ENCODE peak calls at places on chromosomes 16 and 17, in seven cellular contexts. K is H9, B is GM12865, F is PC-3, R is transverse colon, E is epithelial cell of esophagus, Z is heart left ventricle. O is an unnamed sample.

GRCh38 chr17:78241277-78242023 is 10.0 kb downstream of the TMEM235 start:
- DNase-seq in K (peak), B (peak), F (peak), R (no peak), E (peak), Z (no peak), O (no peak)

GRCh38 chr17:74115586-74115985 is 87.9 kb upstream of the RPL38 start:
- DNase-seq in K (no peak), B (no peak), F (no peak), R (no peak), E (no peak), Z (no peak), O (no peak)

GRCh38 chr16:86171329-86171728 is 272.4 kb downstream of the IRF8 start:
- DNase-seq in K (no peak), B (no peak), F (no peak), R (no peak), E (no peak), Z (no peak), O (no peak)

GRCh38 chr16:21088646-21089538 is 61.8 kb downstream of the DNAH3 start:
- DNase-seq in K (no peak), B (no peak), F (peak), R (no peak), E (peak), Z (no peak), O (no peak)

GRCh38 chr16:106623-107324 is 28.7 kb downstream of the MPG start:
- DNase-seq in K (peak), B (peak), F (peak), R (peak), E (peak), Z (peak), O (no peak)

GRCh38 chr17:74116087-74116717 is 87.3 kb upstream of the RPL38 start:
- DNase-seq in K (no peak), B (no peak), F (no peak), R (no peak), E (no peak), Z (no peak), O (no peak)

GRCh38 chr16:87416826-87417471 is 24.8 kb downstream of the MAP1LC3B start:
- DNase-seq in K (no peak), B (peak), F (peak), R (peak), E (peak), Z (no peak), O (no peak)

GRCh38 chr16:76222087-76222486 is 55.1 kb upstream of the CNTNAP4 start:
- DNase-seq in K (no peak), B (no peak), F (no peak), R (no peak), E (no peak), Z (no peak), O (no peak)

GRCh38 chr17:4631431-4631830 is 10.0 kb downstream of the ALOX15 start:
- DNase-seq in K (no peak), B (no peak), F (no peak), R (no peak), E (no peak), Z (no peak), O (no peak)

GRCh38 chr17:28405632-28406477 is at the start of gene SLC46A1:
- DNase-seq in K (peak), B (peak), F (peak), R (peak), E (peak), Z (peak), O (peak)

GRCh38 chr16:73878616-73879015 is 418.0 kb upstream of the PSMD7 start:
- DNase-seq in K (no peak), B (peak), F (peak), R (no peak), E (peak), Z (no peak), O (no peak)

GRCh38 chr17:2412561-2413021 is 11.7 kb upstream of the MNT start:
- DNase-seq in K (peak), B (no peak), F (no peak), R (no peak), E (no peak), Z (no peak), O (no peak)

GRCh38 chr17:34241062-34241461 is 14.0 kb upstream of the CCL2 start:
- DNase-seq in K (no peak), B (no peak), F (no peak), R (peak), E (no peak), Z (peak), O (no peak)

GRCh38 chr16:55572439-55572838 is 6.0 kb downstream of the CAPNS2 start:
- DNase-seq in K (no peak), B (no peak), F (no peak), R (no peak), E (peak), Z (no peak), O (no peak)

GRCh38 chr17:58153046-58153445 is 4.9 kb downstream of the OR4D1 start:
- DNase-seq in K (no peak), B (peak), F (no peak), R (peak), E (no peak), Z (no peak), O (no peak)

GRCh38 chr17:48647103-48647963 is 21.2 kb upstream of the HOXB9 start:
- DNase-seq in K (peak), B (peak), F (no peak), R (peak), E (no peak), Z (no peak), O (no peak)

GRCh38 chr17:60601443-60602384 is 1.7 kb downstream of the PPM1D start:
- DNase-seq in K (peak), B (peak), F (peak), R (peak), E (peak), Z (peak), O (peak)

GRCh38 chr16:76052725-76053124 is 224.5 kb upstream of the CNTNAP4 start:
- DNase-seq in K (no peak), B (peak), F (no peak), R (no peak), E (no peak), Z (no peak), O (no peak)

GRCh38 chr16:68715471-68715870 is 21.6 kb upstream of the CDH1 start:
- DNase-seq in K (no peak), B (no peak), F (no peak), R (peak), E (peak), Z (no peak), O (no peak)

GRCh38 chr16:30628628-30629342 is 18.6 kb upstream of the ZNF689 start:
- DNase-seq in K (peak), B (peak), F (peak), R (peak), E (peak), Z (peak), O (peak)

GRCh38 chr17:7951143-7951792 is 19.3 kb downstream of the CNTROB start:
- DNase-seq in K (no peak), B (peak), F (no peak), R (no peak), E (no peak), Z (no peak), O (no peak)

GRCh38 chr17:64694207-64694606 is 32.1 kb upstream of the SMURF2 start:
- DNase-seq in K (no peak), B (no peak), F (peak), R (peak), E (peak), Z (peak), O (no peak)

GRCh38 chr16:49883111-49883829 is 27.4 kb upstream of the ZNF423 start:
- DNase-seq in K (no peak), B (no peak), F (no peak), R (no peak), E (no peak), Z (no peak), O (no peak)

GRCh38 chr16:67967956-67968439 is 439 bp downstream of the SLC12A4 start:
- DNase-seq in K (no peak), B (peak), F (peak), R (peak), E (peak), Z (peak), O (peak)

GRCh38 chr16:85047867-85048455 is 20.4 kb downstream of the KIAA0513 start:
- DNase-seq in K (no peak), B (no peak), F (no peak), R (peak), E (no peak), Z (no peak), O (no peak)

GRCh38 chr17:45918241-45918745 is 23.9 kb downstream of the MAPT start:
- DNase-seq in K (no peak), B (no peak), F (no peak), R (no peak), E (no peak), Z (no peak), O (no peak)

GRCh38 chr16:11082108-11082859 is 137.9 kb downstream of the CLEC16A start:
- DNase-seq in K (no peak), B (no peak), F (no peak), R (no peak), E (no peak), Z (no peak), O (no peak)

GRCh38 chr17:75516619-75517276 is 420 bp downstream of the TSEN54 start:
- DNase-seq in K (no peak), B (peak), F (peak), R (peak), E (no peak), Z (peak), O (peak)

GRCh38 chr17:75518201-75518600 is 1.9 kb downstream of the TSEN54 start:
- DNase-seq in K (no peak), B (peak), F (no peak), R (peak), E (no peak), Z (no peak), O (no peak)

GRCh38 chr17:75521290-75521689 is 4.2 kb upstream of the LLGL2 start:
- DNase-seq in K (no peak), B (no peak), F (no peak), R (no peak), E (no peak), Z (no peak), O (no peak)

GRCh38 chr17:75517277-75517865 is 1.0 kb downstream of the TSEN54 start:
- DNase-seq in K (peak), B (peak), F (peak), R (peak), E (peak), Z (no peak), O (no peak)

DNA sequence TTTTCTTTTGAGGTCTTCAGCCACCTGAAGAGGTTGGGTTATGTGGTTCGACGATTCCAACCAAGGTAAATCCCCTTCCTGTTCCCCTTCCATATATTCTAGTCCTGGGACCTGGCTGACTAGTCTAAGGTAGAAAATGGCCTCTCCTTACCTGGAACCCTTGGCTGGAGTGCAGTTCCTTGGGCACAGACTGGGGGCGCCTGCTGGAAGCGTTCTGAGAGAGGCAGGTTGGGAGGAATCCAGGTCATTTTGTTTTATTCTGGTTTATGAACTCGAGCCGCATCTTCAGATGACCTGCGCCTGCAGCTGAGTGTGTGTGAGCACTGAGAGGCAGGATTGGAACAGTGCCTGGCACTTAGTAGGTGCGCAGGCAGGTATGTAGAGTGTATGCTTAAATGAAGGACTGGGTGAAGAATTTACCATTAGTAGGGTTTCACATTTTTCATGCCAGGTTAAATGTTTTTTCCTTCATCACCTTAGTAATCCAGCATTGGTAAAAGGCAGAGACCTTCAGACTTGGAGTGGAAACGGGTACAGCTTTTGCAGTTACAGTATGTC is 2.7 kb downstream of the TSEN54 start:
- DNase-seq in K (no peak), B (no peak), F (no peak), R (no peak), E (no peak), Z (no peak), O (no peak)
- TF ChIP-seq CTCF in K (peak), B (no peak), F (no peak), R (no peak), E (no peak), Z (no peak), O (peak)

GRCh38 chr16:52071101-52071500 is 475.8 kb downstream of the TOX3 start:
- DNase-seq in K (no peak), B (no peak), F (no peak), R (no peak), E (no peak), Z (no peak), O (no peak)

GRCh38 chr16:52070341-52071057 is 476.4 kb downstream of the TOX3 start:
- DNase-seq in K (no peak), B (no peak), F (no peak), R (no peak), E (no peak), Z (no peak), O (no peak)

GRCh38 chr16:52068447-52069074 is 478.4 kb downstream of the TOX3 start:
- DNase-seq in K (peak), B (peak), F (peak), R (peak), E (peak), Z (no peak), O (peak)

GRCh38 chr16:52066951-52067350 is 480.0 kb downstream of the TOX3 start:
- DNase-seq in K (no peak), B (no peak), F (no peak), R (no peak), E (no peak), Z (no peak), O (no peak)

GRCh38 chr16:52069866-52070265 is 477.1 kb downstream of the TOX3 start:
- DNase-seq in K (peak), B (no peak), F (peak), R (no peak), E (peak), Z (no peak), O (no peak)
- TF ChIP-seq CTCF in K (peak), B (no peak), F (peak), R (peak), E (peak), Z (peak), O (peak)

GRCh38 chr17:80970044-80970761 is 21.4 kb upstream of the CHMP6 start:
- DNase-seq in K (peak), B (peak), F (peak), R (peak), E (peak), Z (no peak), O (no peak)

GRCh38 chr17:80969674-80970043 is 22.0 kb upstream of the CHMP6 start:
- DNase-seq in K (no peak), B (no peak), F (no peak), R (no peak), E (no peak), Z (no peak), O (no peak)

GRCh38 chr17:80971704-80972304 is 19.8 kb upstream of the CHMP6 start:
- DNase-seq in K (no peak), B (no peak), F (no peak), R (no peak), E (no peak), Z (no peak), O (no peak)

GRCh38 chr17:80969030-80969673 is 22.5 kb upstream of the CHMP6 start:
- DNase-seq in K (no peak), B (no peak), F (no peak), R (no peak), E (no peak), Z (no peak), O (no peak)

GRCh38 chr17:80970762-80971703 is 20.6 kb upstream of the CHMP6 start:
- DNase-seq in K (no peak), B (no peak), F (no peak), R (no peak), E (no peak), Z (no peak), O (no peak)
- TF ChIP-seq CTCF in K (no peak), B (no peak), F (no peak), R (no peak), E (no peak), Z (peak), O (no peak)

GRCh38 chr16:65548470-65548869 is 426.6 kb upstream of the CDH11 start:
- DNase-seq in K (peak), B (no peak), F (no peak), R (no peak), E (no peak), Z (no peak), O (no peak)
- TF ChIP-seq CTCF in K (peak), B (no peak), F (no peak), R (no peak), E (no peak), Z (no peak), O (no peak)

GRCh38 chr16:3472878-3473595 is 22.3 kb downstream of the C16orf90 start:
- DNase-seq in K (no peak), B (no peak), F (no peak), R (no peak), E (peak), Z (no peak), O (no peak)

GRCh38 chr16:3474136-3474779 is 21.0 kb downstream of the C16orf90 start:
- DNase-seq in K (no peak), B (no peak), F (no peak), R (no peak), E (no peak), Z (no peak), O (no peak)

GRCh38 chr16:3479654-3480216 is 15.6 kb downstream of the C16orf90 start:
- DNase-seq in K (no peak), B (peak), F (no peak), R (no peak), E (no peak), Z (no peak), O (no peak)

GRCh38 chr16:3478242-3478925 is 16.9 kb downstream of the C16orf90 start:
- DNase-seq in K (no peak), B (no peak), F (no peak), R (peak), E (no peak), Z (no peak), O (no peak)

DNA sequence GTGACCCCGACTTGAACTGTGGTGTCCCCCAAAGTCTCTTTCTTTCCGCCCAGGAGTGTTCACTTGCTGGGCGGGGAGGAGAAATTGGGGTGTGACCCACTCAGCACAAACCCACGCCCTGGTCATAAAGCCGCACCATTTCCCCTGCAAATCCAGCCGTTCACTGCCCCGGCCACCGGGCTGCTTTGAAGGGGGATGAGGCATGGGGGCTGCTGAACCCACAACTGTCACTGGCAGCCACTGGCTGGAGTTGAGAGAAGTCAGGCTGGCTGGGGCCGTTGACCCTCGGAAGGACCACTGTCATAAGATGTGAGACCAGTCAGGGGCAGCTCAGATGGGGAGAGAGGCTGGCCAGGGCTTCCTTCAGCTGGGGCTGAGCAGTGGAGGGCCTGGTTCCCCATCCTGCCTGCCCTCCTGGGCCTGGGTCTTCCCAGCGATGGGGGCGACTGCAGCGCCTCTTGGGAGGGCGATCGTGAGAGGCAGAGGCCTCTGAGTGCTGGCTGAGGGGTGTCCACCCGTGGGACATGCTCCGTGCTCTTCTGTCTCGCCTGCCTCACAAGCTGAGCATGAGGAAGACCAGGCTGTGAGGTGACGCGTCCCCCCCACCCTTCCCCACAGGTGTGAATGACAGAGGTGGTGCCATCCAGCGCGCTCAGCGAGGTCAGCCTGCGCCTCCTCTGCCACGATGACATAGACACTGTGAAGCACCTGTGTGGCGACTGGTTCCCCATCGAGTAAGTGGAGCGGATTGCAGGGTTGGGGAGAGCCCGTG is 19.5 kb downstream of the C16orf90 start:
- DNase-seq in K (no peak), B (no peak), F (no peak), R (peak), E (no peak), Z (no peak), O (no peak)
- TF ChIP-seq CTCF in K (no peak), B (no peak), F (no peak), R (no peak), E (no peak), Z (no peak), O (no peak)

GRCh38 chr17:44323359-44324091 is 1.1 kb downstream of the SLC25A39 start:
- DNase-seq in K (peak), B (no peak), F (no peak), R (peak), E (no peak), Z (no peak), O (no peak)

GRCh38 chr17:44326867-44327444 is 2.3 kb upstream of the SLC25A39 start:
- DNase-seq in K (peak), B (peak), F (peak), R (peak), E (peak), Z (peak), O (peak)

GRCh38 chr17:44324092-44324570 is 492 bp downstream of the SLC25A39 start:
- DNase-seq in K (no peak), B (peak), F (peak), R (peak), E (peak), Z (no peak), O (no peak)

GRCh38 chr17:44322236-44322895 is 2.3 kb downstream of the SLC25A39 start:
- DNase-seq in K (no peak), B (no peak), F (no peak), R (no peak), E (no peak), Z (no peak), O (no peak)

GRCh38 chr17:44324571-44325275 is at the start of gene SLC25A39:
- DNase-seq in K (peak), B (peak), F (peak), R (peak), E (peak), Z (peak), O (peak)
- TF ChIP-seq CTCF in K (no peak), B (no peak), F (no peak), R (no peak), E (no peak), Z (no peak), O (no peak)

DNA sequence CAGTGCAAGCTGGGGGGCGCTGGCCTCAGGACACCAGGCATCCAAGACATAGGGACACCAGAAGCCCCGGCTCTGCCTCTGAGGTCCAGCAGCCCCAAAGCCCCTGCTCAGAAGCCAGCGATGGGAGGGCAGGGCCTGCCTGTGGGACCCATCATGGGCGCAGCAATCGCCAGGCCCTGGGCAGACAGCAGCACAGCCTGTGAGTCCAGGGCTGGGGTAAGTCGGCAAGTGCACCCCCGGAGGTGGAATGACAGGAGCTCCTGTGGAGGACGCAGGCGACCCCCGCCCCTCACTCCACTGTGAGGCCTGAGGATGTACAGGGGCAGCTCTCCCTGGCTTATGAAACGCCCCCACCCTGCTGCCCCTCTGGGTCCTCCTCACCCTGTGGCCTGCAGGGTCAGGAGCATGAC is 23.3 kb upstream of the ENPP7 start:
- DNase-seq in K (peak), B (no peak), F (no peak), R (no peak), E (no peak), Z (no peak), O (no peak)
- TF ChIP-seq CTCF in K (no peak), B (no peak), F (no peak), R (no peak), E (no peak), Z (no peak), O (no peak)

GRCh38 chr16:17258077-17258599 is 212.6 kb downstream of the XYLT1 start:
- DNase-seq in K (no peak), B (no peak), F (no peak), R (no peak), E (no peak), Z (no peak), O (no peak)
- TF ChIP-seq CTCF in K (no peak), B (no peak), F (no peak), R (no peak), E (no peak), Z (no peak), O (no peak)